ENCODE peak calls at places on chromosomes 2 and 18, in five cellular contexts. One of them, this sample, is unnamed.

GRCh38 chr2:974054-974453 is 23.4 kb downstream of the SNTG2 start:
- DNase-seq in spleen: peak
- DNase-seq in AG04450: no peak
- DNase-seq in CD8-positive, alpha-beta T cell: peak
- DNase-seq in A549: no peak
- DNase-seq in this sample: no peak

GRCh38 chr2:78992451-78992806 is 33.1 kb upstream of the REG3G start:
- DNase-seq in CD8-positive, alpha-beta T cell: no peak
- DNase-seq in A549: peak
- DNase-seq in AG04450: no peak
- DNase-seq in spleen: no peak
- DNase-seq in this sample: peak

GRCh38 chr2:21354113-21354679 is 230.4 kb downstream of the TDRD15 start:
- DNase-seq in A549: no peak
- DNase-seq in spleen: no peak
- DNase-seq in AG04450: no peak
- DNase-seq in CD8-positive, alpha-beta T cell: no peak
- DNase-seq in this sample: no peak

GRCh38 chr2:120264995-120265394 is 12.3 kb downstream of the RALB start:
- DNase-seq in A549: no peak
- DNase-seq in CD8-positive, alpha-beta T cell: no peak
- DNase-seq in AG04450: no peak
- DNase-seq in spleen: no peak
- DNase-seq in this sample: no peak

GRCh38 chr18:79912994-79913831 is 38.2 kb downstream of the SLC66A2 start:
- DNase-seq in AG04450: no peak
- DNase-seq in A549: no peak
- DNase-seq in spleen: peak
- DNase-seq in CD8-positive, alpha-beta T cell: peak
- DNase-seq in this sample: no peak

GRCh38 chr2:236164201-236164982 is 3.8 kb downstream of the GBX2 start:
- DNase-seq in CD8-positive, alpha-beta T cell: no peak
- DNase-seq in A549: no peak
- DNase-seq in AG04450: no peak
- DNase-seq in spleen: no peak
- DNase-seq in this sample: no peak

GRCh38 chr2:21047161-21048009 is 3.5 kb upstream of the APOB start:
- DNase-seq in AG04450: no peak
- DNase-seq in spleen: no peak
- DNase-seq in A549: no peak
- DNase-seq in CD8-positive, alpha-beta T cell: no peak
- DNase-seq in this sample: no peak

GRCh38 chr2:181197140-181197760 is 216.8 kb downstream of the UBE2E3 start:
- DNase-seq in spleen: no peak
- DNase-seq in CD8-positive, alpha-beta T cell: no peak
- DNase-seq in AG04450: peak
- DNase-seq in A549: no peak
- DNase-seq in this sample: no peak

GRCh38 chr2:183070942-183071844 is 7.4 kb upstream of the DUSP19 start:
- DNase-seq in A549: peak
- DNase-seq in AG04450: no peak
- DNase-seq in CD8-positive, alpha-beta T cell: no peak
- DNase-seq in spleen: no peak
- DNase-seq in this sample: peak

GRCh38 chr2:8796315-8796848 is 41.0 kb downstream of the KIDINS220 start:
- DNase-seq in spleen: no peak
- DNase-seq in AG04450: no peak
- DNase-seq in A549: no peak
- DNase-seq in CD8-positive, alpha-beta T cell: no peak
- DNase-seq in this sample: no peak

GRCh38 chr2:69216535-69217332 is 170.3 kb downstream of the GFPT1 start:
- DNase-seq in CD8-positive, alpha-beta T cell: no peak
- DNase-seq in spleen: no peak
- DNase-seq in A549: no peak
- DNase-seq in AG04450: no peak
- DNase-seq in this sample: no peak

GRCh38 chr2:45439788-45440773 is 171.0 kb downstream of the SRBD1 start:
- DNase-seq in AG04450: no peak
- DNase-seq in A549: no peak
- DNase-seq in CD8-positive, alpha-beta T cell: no peak
- DNase-seq in spleen: no peak
- DNase-seq in this sample: no peak

GRCh38 chr18:60040966-60041365 is 141.2 kb downstream of the PMAIP1 start:
- DNase-seq in spleen: no peak
- DNase-seq in AG04450: no peak
- DNase-seq in CD8-positive, alpha-beta T cell: no peak
- DNase-seq in A549: no peak
- DNase-seq in this sample: no peak

GRCh38 chr2:129812071-129812470 is 167.4 kb upstream of the RAB6C start:
- DNase-seq in spleen: no peak
- DNase-seq in A549: no peak
- DNase-seq in AG04450: no peak
- DNase-seq in CD8-positive, alpha-beta T cell: no peak
- DNase-seq in this sample: peak

GRCh38 chr2:119544075-119545031 is at the start of gene CFAP221:
- DNase-seq in AG04450: no peak
- DNase-seq in CD8-positive, alpha-beta T cell: no peak
- DNase-seq in spleen: peak
- DNase-seq in A549: peak
- DNase-seq in this sample: peak

GRCh38 chr2:86337235-86338099 is at the start of gene REEP1:
- DNase-seq in CD8-positive, alpha-beta T cell: no peak
- DNase-seq in spleen: no peak
- DNase-seq in A549: peak
- DNase-seq in AG04450: no peak
- DNase-seq in this sample: no peak

GRCh38 chr2:85215074-85216050 is 82.2 kb downstream of the TCF7L1 start:
- DNase-seq in CD8-positive, alpha-beta T cell: no peak
- DNase-seq in spleen: no peak
- DNase-seq in A549: no peak
- DNase-seq in AG04450: peak
- DNase-seq in this sample: peak

GRCh38 chr2:112075490-112076260 is 20.6 kb downstream of the TMEM87B start:
- DNase-seq in AG04450: no peak
- DNase-seq in CD8-positive, alpha-beta T cell: no peak
- DNase-seq in spleen: no peak
- DNase-seq in A549: no peak
- DNase-seq in this sample: no peak

GRCh38 chr2:122446761-122447160 is 691.3 kb downstream of the TSN start:
- DNase-seq in AG04450: no peak
- DNase-seq in CD8-positive, alpha-beta T cell: no peak
- DNase-seq in spleen: no peak
- DNase-seq in A549: no peak
- DNase-seq in this sample: no peak

GRCh38 chr2:181025004-181025403 is 44.6 kb downstream of the UBE2E3 start:
- DNase-seq in A549: no peak
- DNase-seq in AG04450: no peak
- DNase-seq in CD8-positive, alpha-beta T cell: no peak
- DNase-seq in spleen: no peak
- DNase-seq in this sample: no peak

GRCh38 chr2:177328056-177328455 is 63.5 kb upstream of the NFE2L2 start:
- DNase-seq in AG04450: no peak
- DNase-seq in A549: no peak
- DNase-seq in spleen: no peak
- DNase-seq in CD8-positive, alpha-beta T cell: no peak
- DNase-seq in this sample: no peak

GRCh38 chr2:197197808-197198409 is 112.7 kb downstream of the ANKRD44 start:
- DNase-seq in spleen: no peak
- DNase-seq in AG04450: no peak
- DNase-seq in A549: no peak
- DNase-seq in CD8-positive, alpha-beta T cell: no peak
- DNase-seq in this sample: no peak

GRCh38 chr2:197195591-197195990 is 115.0 kb downstream of the ANKRD44 start:
- DNase-seq in CD8-positive, alpha-beta T cell: no peak
- DNase-seq in spleen: no peak
- DNase-seq in A549: no peak
- DNase-seq in AG04450: no peak
- DNase-seq in this sample: no peak

GRCh38 chr2:197198890-197199289 is 111.7 kb downstream of the ANKRD44 start:
- DNase-seq in A549: no peak
- DNase-seq in AG04450: no peak
- DNase-seq in spleen: peak
- DNase-seq in CD8-positive, alpha-beta T cell: peak
- DNase-seq in this sample: peak

GRCh38 chr2:197200056-197200455 is 110.5 kb downstream of the ANKRD44 start:
- DNase-seq in A549: no peak
- DNase-seq in spleen: no peak
- DNase-seq in CD8-positive, alpha-beta T cell: no peak
- DNase-seq in AG04450: no peak
- DNase-seq in this sample: no peak

GRCh38 chr2:197196737-197197136 is 113.8 kb downstream of the ANKRD44 start:
- DNase-seq in CD8-positive, alpha-beta T cell: no peak
- DNase-seq in A549: no peak
- DNase-seq in spleen: no peak
- DNase-seq in AG04450: no peak
- DNase-seq in this sample: no peak
- H3K27ac ChIP-seq in CD8-positive, alpha-beta T cell: peak
- H3K27ac ChIP-seq in A549: no peak
- H3K27ac ChIP-seq in spleen: peak
- H3K27ac ChIP-seq in AG04450: no peak
- H3K27ac ChIP-seq in this sample: peak

DNA sequence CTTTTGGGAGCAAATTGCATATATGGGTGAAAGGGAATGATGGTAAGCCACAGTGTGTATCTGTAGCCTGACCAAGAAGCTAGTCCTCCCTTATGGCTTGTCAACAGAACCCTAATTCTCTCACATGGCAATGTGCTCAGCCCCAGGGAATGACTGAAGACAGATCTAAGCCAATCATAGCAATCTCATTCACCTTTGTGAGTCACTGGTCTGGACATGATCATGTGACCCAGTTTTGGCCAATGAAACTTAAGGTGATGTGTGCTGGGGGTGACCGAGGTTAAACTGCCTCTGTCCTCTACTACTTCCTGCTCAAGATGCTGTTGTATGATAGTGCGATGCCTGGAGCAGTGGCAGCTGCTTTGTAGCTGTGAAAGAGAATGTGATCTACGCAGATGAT is 491.2 kb upstream of the HS6ST1 start:
- DNase-seq in A549: no peak
- DNase-seq in CD8-positive, alpha-beta T cell: no peak
- DNase-seq in spleen: no peak
- DNase-seq in AG04450: no peak
- DNase-seq in this sample: no peak
- TF ChIP-seq CTCF in A549: no peak
- TF ChIP-seq CTCF in CD8-positive, alpha-beta T cell: no peak
- TF ChIP-seq CTCF in spleen: no peak
- TF ChIP-seq CTCF in AG04450: no peak
- TF ChIP-seq CTCF in this sample: no peak

DNA sequence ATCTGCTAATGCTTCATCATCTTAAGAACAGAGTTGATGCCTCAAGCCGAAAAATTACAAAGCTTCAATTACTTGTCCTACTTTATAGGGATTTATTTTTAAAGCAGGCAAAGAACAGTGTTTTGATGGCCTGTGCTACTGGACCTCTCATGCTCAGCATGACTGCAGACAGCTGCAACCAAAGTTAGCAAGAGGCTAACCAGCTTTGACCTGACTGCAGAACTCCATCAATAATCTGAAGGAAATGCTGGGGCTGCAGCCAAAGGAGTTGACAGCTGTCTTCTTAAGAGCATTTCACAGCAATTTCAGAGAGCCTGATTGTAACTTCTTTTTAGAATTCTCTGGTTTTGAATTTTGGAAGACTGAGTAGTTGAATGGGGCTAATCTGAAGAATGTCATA is 46.4 kb upstream of the SESTD1 start:
- DNase-seq in AG04450: no peak
- DNase-seq in spleen: no peak
- DNase-seq in A549: no peak
- DNase-seq in CD8-positive, alpha-beta T cell: no peak
- DNase-seq in this sample: no peak
- H3K27ac ChIP-seq in AG04450: no peak
- H3K27ac ChIP-seq in spleen: no peak
- H3K27ac ChIP-seq in A549: no peak
- H3K27ac ChIP-seq in CD8-positive, alpha-beta T cell: no peak
- H3K27ac ChIP-seq in this sample: no peak

GRCh38 chr2:231786177-231786916 is at the start of gene COPS7B:
- DNase-seq in spleen: peak
- DNase-seq in CD8-positive, alpha-beta T cell: peak
- DNase-seq in AG04450: peak
- DNase-seq in A549: peak
- DNase-seq in this sample: peak
- TF ChIP-seq CTCF in spleen: no peak
- TF ChIP-seq CTCF in CD8-positive, alpha-beta T cell: peak
- TF ChIP-seq CTCF in AG04450: peak
- TF ChIP-seq CTCF in A549: peak
- TF ChIP-seq CTCF in this sample: no peak

DNA sequence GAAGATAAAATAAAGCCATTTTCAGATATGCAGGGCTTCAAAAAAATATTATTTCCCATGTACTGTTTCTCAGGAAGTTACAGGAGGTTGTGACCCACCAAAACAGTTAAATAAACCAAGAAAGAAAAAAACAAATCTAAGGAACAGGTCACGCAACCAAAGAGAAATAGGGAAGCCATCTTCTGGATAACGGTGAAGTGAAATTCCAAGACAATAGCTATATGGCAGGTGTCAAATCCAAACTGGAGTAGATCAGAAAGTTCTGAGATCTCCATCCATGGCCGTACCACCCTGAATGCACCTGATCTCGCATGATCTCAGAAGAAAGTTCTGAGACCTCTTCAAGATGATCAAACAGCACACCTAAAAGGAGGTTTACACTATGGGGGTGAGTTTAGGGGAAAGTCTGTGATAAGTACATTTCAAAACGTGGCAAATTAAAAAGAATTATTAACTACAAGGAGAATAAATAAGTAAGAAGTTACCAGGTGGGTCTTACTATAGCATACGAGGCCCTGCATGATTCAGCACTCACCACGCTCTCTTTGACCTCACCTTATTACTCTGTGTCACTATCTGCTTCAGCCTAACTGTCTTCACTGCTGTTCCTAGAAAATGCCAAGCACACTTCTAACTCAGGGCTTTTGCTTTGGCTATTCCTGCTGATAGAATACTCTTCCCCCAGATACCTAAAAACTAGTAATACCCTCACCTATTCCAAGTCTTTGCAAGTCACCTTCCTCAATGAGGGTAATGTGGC is 29.9 kb downstream of the NBAS start:
- DNase-seq in AG04450: no peak
- DNase-seq in CD8-positive, alpha-beta T cell: no peak
- DNase-seq in spleen: no peak
- DNase-seq in A549: no peak
- DNase-seq in this sample: no peak
- H3K27ac ChIP-seq in AG04450: no peak
- H3K27ac ChIP-seq in CD8-positive, alpha-beta T cell: no peak
- H3K27ac ChIP-seq in spleen: no peak
- H3K27ac ChIP-seq in A549: no peak
- H3K27ac ChIP-seq in this sample: no peak